ENCODE peak calls at places on chromosomes 6 and 20, in eight cellular contexts. One of them, this sample, is unnamed.

GRCh38 chr20:48298851-48299484 is 513.7 kb upstream of the SULF2 start:
- DNase-seq in HTR-8/SVneo: peak; percentile 87
- DNase-seq in Daoy: peak; percentile 89
- DNase-seq in stimulated activated CD4-positive, alpha-beta T cell treated with anti-CD3 and anti-CD28 coated beads, Interleukin-1b, Interleukin-23, amount 100 ng/mL, for 1 hour: no peak
- DNase-seq in IMR-90: peak; percentile 92
- DNase-seq in bronchial epithelial cell: peak; percentile 88
- DNase-seq in anterior cingulate cortex: no peak
- DNase-seq in NCI-H1694: peak; percentile 94
- DNase-seq in this sample: peak; percentile 64

GRCh38 chr6:137222376-137222775 is 3.2 kb upstream of the IFNGR1 start:
- DNase-seq in anterior cingulate cortex: no peak
- DNase-seq in Daoy: no peak
- DNase-seq in stimulated activated CD4-positive, alpha-beta T cell treated with anti-CD3 and anti-CD28 coated beads, Interleukin-1b, Interleukin-23, amount 100 ng/mL, for 1 hour: no peak
- DNase-seq in bronchial epithelial cell: no peak
- DNase-seq in HTR-8/SVneo: no peak
- DNase-seq in NCI-H1694: no peak
- DNase-seq in IMR-90: no peak
- DNase-seq in this sample: no peak

GRCh38 chr6:136137008-136137689 is 113.0 kb downstream of the MTFR2 start:
- DNase-seq in Daoy: peak; percentile 9
- DNase-seq in stimulated activated CD4-positive, alpha-beta T cell treated with anti-CD3 and anti-CD28 coated beads, Interleukin-1b, Interleukin-23, amount 100 ng/mL, for 1 hour: no peak
- DNase-seq in NCI-H1694: no peak
- DNase-seq in bronchial epithelial cell: peak; percentile 8
- DNase-seq in HTR-8/SVneo: no peak
- DNase-seq in IMR-90: peak; percentile 72
- DNase-seq in anterior cingulate cortex: no peak
- DNase-seq in this sample: no peak

GRCh38 chr20:51447097-51447764 is 95.3 kb downstream of the NFATC2 start:
- DNase-seq in NCI-H1694: no peak
- DNase-seq in Daoy: peak; percentile 95
- DNase-seq in bronchial epithelial cell: peak; percentile 82
- DNase-seq in IMR-90: peak; percentile 98
- DNase-seq in anterior cingulate cortex: no peak
- DNase-seq in stimulated activated CD4-positive, alpha-beta T cell treated with anti-CD3 and anti-CD28 coated beads, Interleukin-1b, Interleukin-23, amount 100 ng/mL, for 1 hour: no peak
- DNase-seq in HTR-8/SVneo: peak; percentile 98
- DNase-seq in this sample: no peak

GRCh38 chr20:12970372-12970821 is 38.4 kb upstream of the SPTLC3 start:
- DNase-seq in Daoy: peak; percentile 21
- DNase-seq in stimulated activated CD4-positive, alpha-beta T cell treated with anti-CD3 and anti-CD28 coated beads, Interleukin-1b, Interleukin-23, amount 100 ng/mL, for 1 hour: no peak
- DNase-seq in bronchial epithelial cell: peak; percentile 49
- DNase-seq in anterior cingulate cortex: no peak
- DNase-seq in HTR-8/SVneo: no peak
- DNase-seq in NCI-H1694: peak; percentile 37
- DNase-seq in IMR-90: peak; percentile 51
- DNase-seq in this sample: no peak

GRCh38 chr6:70616728-70617260 is 50.1 kb downstream of the SDHAF4 start:
- DNase-seq in NCI-H1694: no peak
- DNase-seq in bronchial epithelial cell: no peak
- DNase-seq in IMR-90: no peak
- DNase-seq in anterior cingulate cortex: no peak
- DNase-seq in stimulated activated CD4-positive, alpha-beta T cell treated with anti-CD3 and anti-CD28 coated beads, Interleukin-1b, Interleukin-23, amount 100 ng/mL, for 1 hour: no peak
- DNase-seq in HTR-8/SVneo: no peak
- DNase-seq in Daoy: no peak
- DNase-seq in this sample: no peak

GRCh38 chr6:111772274-111772780 is 100.9 kb downstream of the FYN start:
- DNase-seq in anterior cingulate cortex: no peak
- DNase-seq in NCI-H1694: no peak
- DNase-seq in stimulated activated CD4-positive, alpha-beta T cell treated with anti-CD3 and anti-CD28 coated beads, Interleukin-1b, Interleukin-23, amount 100 ng/mL, for 1 hour: no peak
- DNase-seq in IMR-90: no peak
- DNase-seq in HTR-8/SVneo: no peak
- DNase-seq in Daoy: no peak
- DNase-seq in bronchial epithelial cell: no peak
- DNase-seq in this sample: no peak

GRCh38 chr6:12577124-12577845 is 139.3 kb upstream of the PHACTR1 start:
- DNase-seq in IMR-90: peak; percentile 64
- DNase-seq in Daoy: no peak
- DNase-seq in bronchial epithelial cell: peak; percentile 55
- DNase-seq in anterior cingulate cortex: no peak
- DNase-seq in NCI-H1694: no peak
- DNase-seq in HTR-8/SVneo: no peak
- DNase-seq in stimulated activated CD4-positive, alpha-beta T cell treated with anti-CD3 and anti-CD28 coated beads, Interleukin-1b, Interleukin-23, amount 100 ng/mL, for 1 hour: no peak
- DNase-seq in this sample: no peak

GRCh38 chr6:111032493-111033140 is 50.8 kb downstream of the RPF2 start:
- DNase-seq in IMR-90: peak; percentile 50
- DNase-seq in HTR-8/SVneo: no peak
- DNase-seq in Daoy: no peak
- DNase-seq in stimulated activated CD4-positive, alpha-beta T cell treated with anti-CD3 and anti-CD28 coated beads, Interleukin-1b, Interleukin-23, amount 100 ng/mL, for 1 hour: no peak
- DNase-seq in anterior cingulate cortex: no peak
- DNase-seq in NCI-H1694: no peak
- DNase-seq in bronchial epithelial cell: no peak
- DNase-seq in this sample: peak; percentile 8

GRCh38 chr6:14466278-14466677 is 348.7 kb downstream of the CD83 start:
- DNase-seq in Daoy: no peak
- DNase-seq in NCI-H1694: no peak
- DNase-seq in bronchial epithelial cell: no peak
- DNase-seq in IMR-90: peak; percentile 58
- DNase-seq in stimulated activated CD4-positive, alpha-beta T cell treated with anti-CD3 and anti-CD28 coated beads, Interleukin-1b, Interleukin-23, amount 100 ng/mL, for 1 hour: no peak
- DNase-seq in anterior cingulate cortex: no peak
- DNase-seq in HTR-8/SVneo: no peak
- DNase-seq in this sample: no peak

GRCh38 chr6:168138436-168138835 is 59.4 kb upstream of the FRMD1 start:
- DNase-seq in stimulated activated CD4-positive, alpha-beta T cell treated with anti-CD3 and anti-CD28 coated beads, Interleukin-1b, Interleukin-23, amount 100 ng/mL, for 1 hour: no peak
- DNase-seq in Daoy: no peak
- DNase-seq in IMR-90: no peak
- DNase-seq in NCI-H1694: no peak
- DNase-seq in HTR-8/SVneo: no peak
- DNase-seq in bronchial epithelial cell: no peak
- DNase-seq in anterior cingulate cortex: no peak
- DNase-seq in this sample: no peak

GRCh38 chr6:133779916-133780315 is 109.0 kb upstream of the TCF21 start:
- DNase-seq in stimulated activated CD4-positive, alpha-beta T cell treated with anti-CD3 and anti-CD28 coated beads, Interleukin-1b, Interleukin-23, amount 100 ng/mL, for 1 hour: no peak
- DNase-seq in HTR-8/SVneo: no peak
- DNase-seq in NCI-H1694: no peak
- DNase-seq in IMR-90: no peak
- DNase-seq in Daoy: no peak
- DNase-seq in anterior cingulate cortex: no peak
- DNase-seq in bronchial epithelial cell: no peak
- DNase-seq in this sample: no peak

GRCh38 chr6:170048615-170049256 is 242.1 kb downstream of the DLL1 start:
- DNase-seq in Daoy: peak; percentile 86
- DNase-seq in HTR-8/SVneo: no peak
- DNase-seq in stimulated activated CD4-positive, alpha-beta T cell treated with anti-CD3 and anti-CD28 coated beads, Interleukin-1b, Interleukin-23, amount 100 ng/mL, for 1 hour: no peak
- DNase-seq in anterior cingulate cortex: no peak
- DNase-seq in IMR-90: peak; percentile 33
- DNase-seq in bronchial epithelial cell: no peak
- DNase-seq in NCI-H1694: no peak
- DNase-seq in this sample: no peak

GRCh38 chr20:57092112-57092899 is 174.1 kb downstream of the BMP7 start:
- DNase-seq in NCI-H1694: no peak
- DNase-seq in anterior cingulate cortex: peak; percentile 56
- DNase-seq in bronchial epithelial cell: peak; percentile 15
- DNase-seq in Daoy: peak; percentile 68
- DNase-seq in HTR-8/SVneo: peak; percentile 95
- DNase-seq in IMR-90: peak; percentile 26
- DNase-seq in stimulated activated CD4-positive, alpha-beta T cell treated with anti-CD3 and anti-CD28 coated beads, Interleukin-1b, Interleukin-23, amount 100 ng/mL, for 1 hour: peak; percentile 9
- DNase-seq in this sample: no peak

GRCh38 chr6:49453221-49453620 is 9.8 kb downstream of the MMUT start:
- DNase-seq in Daoy: no peak
- DNase-seq in IMR-90: no peak
- DNase-seq in bronchial epithelial cell: peak; percentile 25
- DNase-seq in stimulated activated CD4-positive, alpha-beta T cell treated with anti-CD3 and anti-CD28 coated beads, Interleukin-1b, Interleukin-23, amount 100 ng/mL, for 1 hour: no peak
- DNase-seq in HTR-8/SVneo: no peak
- DNase-seq in anterior cingulate cortex: no peak
- DNase-seq in NCI-H1694: no peak
- DNase-seq in this sample: no peak

GRCh38 chr6:25370175-25371036 is 91.2 kb downstream of the CARMIL1 start:
- DNase-seq in NCI-H1694: peak; percentile 75
- DNase-seq in Daoy: no peak
- DNase-seq in anterior cingulate cortex: no peak
- DNase-seq in stimulated activated CD4-positive, alpha-beta T cell treated with anti-CD3 and anti-CD28 coated beads, Interleukin-1b, Interleukin-23, amount 100 ng/mL, for 1 hour: no peak
- DNase-seq in bronchial epithelial cell: no peak
- DNase-seq in IMR-90: no peak
- DNase-seq in HTR-8/SVneo: no peak
- DNase-seq in this sample: no peak

GRCh38 chr6:144408151-144408550 is 123.0 kb downstream of the UTRN start:
- DNase-seq in stimulated activated CD4-positive, alpha-beta T cell treated with anti-CD3 and anti-CD28 coated beads, Interleukin-1b, Interleukin-23, amount 100 ng/mL, for 1 hour: no peak
- DNase-seq in NCI-H1694: no peak
- DNase-seq in bronchial epithelial cell: no peak
- DNase-seq in Daoy: no peak
- DNase-seq in HTR-8/SVneo: no peak
- DNase-seq in anterior cingulate cortex: no peak
- DNase-seq in IMR-90: peak; percentile 18
- DNase-seq in this sample: no peak

GRCh38 chr6:46452312-46452917 is 38.8 kb downstream of the RCAN2 start:
- DNase-seq in Daoy: no peak
- DNase-seq in stimulated activated CD4-positive, alpha-beta T cell treated with anti-CD3 and anti-CD28 coated beads, Interleukin-1b, Interleukin-23, amount 100 ng/mL, for 1 hour: no peak
- DNase-seq in bronchial epithelial cell: no peak
- DNase-seq in HTR-8/SVneo: no peak
- DNase-seq in IMR-90: no peak
- DNase-seq in NCI-H1694: no peak
- DNase-seq in anterior cingulate cortex: no peak
- DNase-seq in this sample: no peak

GRCh38 chr20:2245637-2246036 is 50.2 kb upstream of the TGM3 start:
- DNase-seq in NCI-H1694: no peak
- DNase-seq in Daoy: no peak
- DNase-seq in IMR-90: no peak
- DNase-seq in stimulated activated CD4-positive, alpha-beta T cell treated with anti-CD3 and anti-CD28 coated beads, Interleukin-1b, Interleukin-23, amount 100 ng/mL, for 1 hour: no peak
- DNase-seq in bronchial epithelial cell: no peak
- DNase-seq in HTR-8/SVneo: no peak
- DNase-seq in anterior cingulate cortex: no peak
- DNase-seq in this sample: no peak

This sample was measured in DMS 273 treated with DMSO at 0.1 percent for 48 hours.